ENCODE peak calls at places on chromosome 21, in nine cellular contexts. One of them, this sample, is unnamed.

GRCh38 chr21:26169061-26169610 is 1.4 kb downstream of the APP start:
- DNase-seq in adrenal gland: peak; percentile 52
- DNase-seq in HFF-Myc: no peak
- DNase-seq in GM13977: peak; percentile 79
- DNase-seq in omental fat pad: no peak
- DNase-seq in CD8-positive, alpha-beta T cell: peak; percentile 59
- DNase-seq in heart left ventricle: peak; percentile 39
- DNase-seq in progenitor cell of endocrine pancreas: peak; percentile 14
- DNase-seq in A549: peak; percentile 43
- DNase-seq in this sample: peak; percentile 39

GRCh38 chr21:41742073-41742875 is 24.6 kb downstream of the RIPK4 start:
- DNase-seq in adrenal gland: no peak
- DNase-seq in HFF-Myc: no peak
- DNase-seq in GM13977: no peak
- DNase-seq in omental fat pad: no peak
- DNase-seq in CD8-positive, alpha-beta T cell: no peak
- DNase-seq in heart left ventricle: no peak
- DNase-seq in progenitor cell of endocrine pancreas: no peak
- DNase-seq in A549: no peak
- DNase-seq in this sample: no peak

GRCh38 chr21:41752231-41752681 is 14.6 kb downstream of the RIPK4 start:
- DNase-seq in adrenal gland: no peak
- DNase-seq in HFF-Myc: peak; percentile 97
- DNase-seq in GM13977: no peak
- DNase-seq in omental fat pad: no peak
- DNase-seq in CD8-positive, alpha-beta T cell: no peak
- DNase-seq in heart left ventricle: no peak
- DNase-seq in progenitor cell of endocrine pancreas: no peak
- DNase-seq in A549: no peak
- DNase-seq in this sample: no peak

GRCh38 chr21:39979321-39979720 is 112.1 kb downstream of the PCP4 start:
- DNase-seq in adrenal gland: no peak
- DNase-seq in HFF-Myc: no peak
- DNase-seq in GM13977: no peak
- DNase-seq in omental fat pad: no peak
- DNase-seq in CD8-positive, alpha-beta T cell: no peak
- DNase-seq in heart left ventricle: no peak
- DNase-seq in progenitor cell of endocrine pancreas: no peak
- DNase-seq in A549: no peak
- DNase-seq in this sample: no peak

GRCh38 chr21:28671549-28672195 is 321.0 kb downstream of the LTN1 start:
- DNase-seq in adrenal gland: no peak
- DNase-seq in HFF-Myc: no peak
- DNase-seq in GM13977: no peak
- DNase-seq in omental fat pad: no peak
- DNase-seq in CD8-positive, alpha-beta T cell: no peak
- DNase-seq in heart left ventricle: no peak
- DNase-seq in progenitor cell of endocrine pancreas: no peak
- DNase-seq in A549: no peak
- DNase-seq in this sample: no peak

GRCh38 chr21:14863745-14864210 is 201.0 kb downstream of the NRIP1 start:
- DNase-seq in adrenal gland: peak; percentile 46
- DNase-seq in HFF-Myc: no peak
- DNase-seq in GM13977: no peak
- DNase-seq in omental fat pad: no peak
- DNase-seq in CD8-positive, alpha-beta T cell: no peak
- DNase-seq in heart left ventricle: no peak
- DNase-seq in progenitor cell of endocrine pancreas: no peak
- DNase-seq in A549: no peak
- DNase-seq in this sample: no peak

GRCh38 chr21:45698493-45698947 is 55.0 kb downstream of the PCBP3 start:
- DNase-seq in adrenal gland: peak; percentile 74
- DNase-seq in HFF-Myc: peak; percentile 44
- DNase-seq in GM13977: no peak
- DNase-seq in omental fat pad: peak; percentile 68
- DNase-seq in CD8-positive, alpha-beta T cell: no peak
- DNase-seq in heart left ventricle: peak; percentile 27
- DNase-seq in progenitor cell of endocrine pancreas: no peak
- DNase-seq in A549: no peak
- DNase-seq in this sample: no peak

GRCh38 chr21:25350056-25350455 is 257.2 kb downstream of the MRPL39 start:
- DNase-seq in adrenal gland: peak; percentile 47
- DNase-seq in HFF-Myc: no peak
- DNase-seq in GM13977: no peak
- DNase-seq in omental fat pad: no peak
- DNase-seq in CD8-positive, alpha-beta T cell: no peak
- DNase-seq in heart left ventricle: no peak
- DNase-seq in progenitor cell of endocrine pancreas: no peak
- DNase-seq in A549: no peak
- DNase-seq in this sample: no peak

GRCh38 chr21:28308516-28308915 is 684.2 kb downstream of the LTN1 start:
- DNase-seq in adrenal gland: no peak
- DNase-seq in HFF-Myc: no peak
- DNase-seq in GM13977: no peak
- DNase-seq in omental fat pad: no peak
- DNase-seq in CD8-positive, alpha-beta T cell: no peak
- DNase-seq in heart left ventricle: no peak
- DNase-seq in progenitor cell of endocrine pancreas: no peak
- DNase-seq in A549: no peak
- DNase-seq in this sample: no peak

GRCh38 chr21:34187935-34188334 is 114.6 kb downstream of the MRPS6 start:
- DNase-seq in adrenal gland: no peak
- DNase-seq in HFF-Myc: no peak
- DNase-seq in GM13977: no peak
- DNase-seq in omental fat pad: no peak
- DNase-seq in CD8-positive, alpha-beta T cell: no peak
- DNase-seq in heart left ventricle: peak; percentile 39
- DNase-seq in progenitor cell of endocrine pancreas: no peak
- DNase-seq in A549: no peak
- DNase-seq in this sample: no peak

GRCh38 chr21:27953328-27954045 is 986.6 kb upstream of the ADAMTS5 start:
- DNase-seq in adrenal gland: no peak
- DNase-seq in HFF-Myc: no peak
- DNase-seq in GM13977: no peak
- DNase-seq in omental fat pad: no peak
- DNase-seq in CD8-positive, alpha-beta T cell: no peak
- DNase-seq in heart left ventricle: no peak
- DNase-seq in progenitor cell of endocrine pancreas: no peak
- DNase-seq in A549: no peak
- DNase-seq in this sample: no peak

GRCh38 chr21:32958288-32958992 is 67.3 kb upstream of the OLIG2 start:
- DNase-seq in adrenal gland: no peak
- DNase-seq in HFF-Myc: no peak
- DNase-seq in GM13977: no peak
- DNase-seq in omental fat pad: no peak
- DNase-seq in CD8-positive, alpha-beta T cell: no peak
- DNase-seq in heart left ventricle: no peak
- DNase-seq in progenitor cell of endocrine pancreas: no peak
- DNase-seq in A549: no peak
- DNase-seq in this sample: no peak

GRCh38 chr21:26715878-26716506 is 129.2 kb downstream of the ADAMTS1 start:
- DNase-seq in adrenal gland: peak; percentile 53
- DNase-seq in HFF-Myc: peak; percentile 16
- DNase-seq in GM13977: peak; percentile 25
- DNase-seq in omental fat pad: no peak
- DNase-seq in CD8-positive, alpha-beta T cell: no peak
- DNase-seq in heart left ventricle: peak; percentile 41
- DNase-seq in progenitor cell of endocrine pancreas: peak; percentile 30
- DNase-seq in A549: peak; percentile 10
- DNase-seq in this sample: no peak

GRCh38 chr21:41816583-41817165 is 49.8 kb upstream of the RIPK4 start:
- DNase-seq in adrenal gland: peak; percentile 74
- DNase-seq in HFF-Myc: peak; percentile 7
- DNase-seq in GM13977: peak; percentile 91
- DNase-seq in omental fat pad: no peak
- DNase-seq in CD8-positive, alpha-beta T cell: peak; percentile 75
- DNase-seq in heart left ventricle: peak; percentile 51
- DNase-seq in progenitor cell of endocrine pancreas: peak; percentile 58
- DNase-seq in A549: peak; percentile 19
- DNase-seq in this sample: peak; percentile 53

GRCh38 chr21:45972716-45973474 is 8.7 kb upstream of the COL6A1 start:
- DNase-seq in adrenal gland: peak; percentile 37
- DNase-seq in HFF-Myc: peak; percentile 96
- DNase-seq in GM13977: no peak
- DNase-seq in omental fat pad: no peak
- DNase-seq in CD8-positive, alpha-beta T cell: no peak
- DNase-seq in heart left ventricle: peak; percentile 92
- DNase-seq in progenitor cell of endocrine pancreas: no peak
- DNase-seq in A549: no peak
- DNase-seq in this sample: no peak

DNA sequence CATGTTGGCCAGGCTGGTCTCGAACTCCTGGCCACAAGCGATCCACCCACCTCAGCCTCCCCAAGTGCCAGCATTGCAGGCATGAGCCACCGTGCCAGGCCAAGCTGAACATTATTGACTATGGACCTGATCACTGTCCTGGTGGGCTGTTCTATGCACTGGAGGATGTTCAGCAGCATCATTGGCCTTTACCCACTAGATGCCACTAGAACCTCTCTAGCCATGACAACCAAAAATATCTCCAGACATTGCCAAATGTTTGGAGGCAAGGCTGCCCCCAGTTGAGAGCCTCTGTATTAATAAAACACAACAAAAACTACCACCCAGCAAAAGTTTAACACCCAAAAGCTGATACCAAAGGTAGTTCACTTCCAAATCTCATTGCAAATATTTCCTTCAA is 110.8 kb upstream of the SOD1 start:
- DNase-seq in adrenal gland: no peak
- DNase-seq in HFF-Myc: no peak
- DNase-seq in GM13977: no peak
- DNase-seq in omental fat pad: no peak
- DNase-seq in CD8-positive, alpha-beta T cell: no peak
- DNase-seq in heart left ventricle: no peak
- DNase-seq in progenitor cell of endocrine pancreas: no peak
- DNase-seq in A549: no peak
- DNase-seq in this sample: no peak
- TF ChIP-seq CTCF in adrenal gland: no peak
- TF ChIP-seq CTCF in HFF-Myc: no peak
- TF ChIP-seq CTCF in GM13977: no peak
- TF ChIP-seq CTCF in omental fat pad: no peak
- TF ChIP-seq CTCF in CD8-positive, alpha-beta T cell: no peak
- TF ChIP-seq CTCF in heart left ventricle: no peak
- TF ChIP-seq CTCF in progenitor cell of endocrine pancreas: no peak
- TF ChIP-seq CTCF in A549: no peak
- TF ChIP-seq CTCF in this sample: no peak

GRCh38 chr21:35237287-35237686 is 188.2 kb upstream of the RUNX1 start:
- DNase-seq in adrenal gland: no peak
- DNase-seq in HFF-Myc: no peak
- DNase-seq in GM13977: no peak
- DNase-seq in omental fat pad: no peak
- DNase-seq in CD8-positive, alpha-beta T cell: no peak
- DNase-seq in heart left ventricle: no peak
- DNase-seq in progenitor cell of endocrine pancreas: no peak
- DNase-seq in A549: no peak
- DNase-seq in this sample: no peak

GRCh38 chr21:35238119-35238518 is 189.0 kb upstream of the RUNX1 start:
- DNase-seq in adrenal gland: no peak
- DNase-seq in HFF-Myc: no peak
- DNase-seq in GM13977: no peak
- DNase-seq in omental fat pad: no peak
- DNase-seq in CD8-positive, alpha-beta T cell: no peak
- DNase-seq in heart left ventricle: no peak
- DNase-seq in progenitor cell of endocrine pancreas: no peak
- DNase-seq in A549: no peak
- DNase-seq in this sample: no peak

GRCh38 chr21:35244514-35244913 is 195.4 kb upstream of the RUNX1 start:
- DNase-seq in adrenal gland: peak; percentile 69
- DNase-seq in HFF-Myc: no peak
- DNase-seq in GM13977: no peak
- DNase-seq in omental fat pad: no peak
- DNase-seq in CD8-positive, alpha-beta T cell: no peak
- DNase-seq in heart left ventricle: no peak
- DNase-seq in progenitor cell of endocrine pancreas: no peak
- DNase-seq in A549: no peak
- DNase-seq in this sample: no peak

GRCh38 chr21:35239811-35240219 is 190.7 kb upstream of the RUNX1 start:
- DNase-seq in adrenal gland: no peak
- DNase-seq in HFF-Myc: no peak
- DNase-seq in GM13977: no peak
- DNase-seq in omental fat pad: no peak
- DNase-seq in CD8-positive, alpha-beta T cell: no peak
- DNase-seq in heart left ventricle: no peak
- DNase-seq in progenitor cell of endocrine pancreas: no peak
- DNase-seq in A549: no peak
- DNase-seq in this sample: no peak

GRCh38 chr21:35243171-35243570 is 194.1 kb upstream of the RUNX1 start:
- DNase-seq in adrenal gland: no peak
- DNase-seq in HFF-Myc: no peak
- DNase-seq in GM13977: no peak
- DNase-seq in omental fat pad: no peak
- DNase-seq in CD8-positive, alpha-beta T cell: no peak
- DNase-seq in heart left ventricle: no peak
- DNase-seq in progenitor cell of endocrine pancreas: no peak
- DNase-seq in A549: no peak
- DNase-seq in this sample: no peak
- TF ChIP-seq CTCF in adrenal gland: no peak
- TF ChIP-seq CTCF in HFF-Myc: no peak
- TF ChIP-seq CTCF in GM13977: no peak
- TF ChIP-seq CTCF in omental fat pad: no peak
- TF ChIP-seq CTCF in CD8-positive, alpha-beta T cell: no peak
- TF ChIP-seq CTCF in heart left ventricle: no peak
- TF ChIP-seq CTCF in progenitor cell of endocrine pancreas: no peak
- TF ChIP-seq CTCF in A549: no peak
- TF ChIP-seq CTCF in this sample: no peak

DNA sequence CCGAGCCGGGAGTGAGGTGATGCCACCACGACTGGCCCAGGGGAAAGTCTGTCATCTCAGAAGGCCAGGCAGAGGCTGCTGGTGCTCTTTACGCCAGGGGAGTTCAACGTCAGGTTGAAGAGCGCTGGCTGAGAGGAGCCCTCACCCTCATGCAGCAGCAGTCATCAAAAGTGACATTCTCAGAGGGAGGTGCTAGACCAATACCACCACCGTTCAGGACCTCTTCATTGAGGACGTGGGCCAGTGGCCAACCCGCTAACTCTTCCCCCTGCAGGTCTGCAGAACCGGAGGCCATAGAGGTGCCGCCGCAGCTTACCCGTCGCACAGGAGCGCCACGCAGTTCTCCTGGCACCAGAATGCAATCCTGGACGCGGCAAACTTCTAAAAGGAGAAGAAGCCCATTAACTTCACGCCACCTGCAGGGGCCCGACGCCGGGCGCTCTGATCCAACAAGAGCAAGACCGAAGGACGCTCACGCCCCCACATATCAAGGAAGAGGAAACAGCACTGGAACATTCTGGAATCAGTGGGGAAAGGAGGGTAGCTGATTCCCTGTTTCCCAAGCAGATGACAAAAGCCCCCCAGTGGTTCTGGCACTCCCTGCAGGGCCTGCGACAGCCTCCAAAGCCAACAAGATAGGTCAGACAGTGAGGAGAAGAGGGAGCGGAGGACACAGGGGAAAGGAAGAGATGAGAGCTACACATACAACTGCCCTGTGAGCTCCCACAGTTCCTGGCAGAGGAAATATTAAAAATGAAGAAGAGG is 24.9 kb downstream of the WDR4 start:
- DNase-seq in adrenal gland: no peak
- DNase-seq in HFF-Myc: no peak
- DNase-seq in GM13977: no peak
- DNase-seq in omental fat pad: no peak
- DNase-seq in CD8-positive, alpha-beta T cell: no peak
- DNase-seq in heart left ventricle: no peak
- DNase-seq in progenitor cell of endocrine pancreas: no peak
- DNase-seq in A549: no peak
- DNase-seq in this sample: no peak
- TF ChIP-seq CTCF in adrenal gland: no peak
- TF ChIP-seq CTCF in HFF-Myc: no peak
- TF ChIP-seq CTCF in GM13977: no peak
- TF ChIP-seq CTCF in omental fat pad: no peak
- TF ChIP-seq CTCF in CD8-positive, alpha-beta T cell: no peak
- TF ChIP-seq CTCF in heart left ventricle: no peak
- TF ChIP-seq CTCF in progenitor cell of endocrine pancreas: no peak
- TF ChIP-seq CTCF in A549: no peak
- TF ChIP-seq CTCF in this sample: no peak

GRCh38 chr21:44299458-44300261 is at the start of gene PFKL:
- DNase-seq in adrenal gland: peak; percentile 70
- DNase-seq in HFF-Myc: no peak
- DNase-seq in GM13977: peak; percentile 97
- DNase-seq in omental fat pad: no peak
- DNase-seq in CD8-positive, alpha-beta T cell: peak; percentile 74
- DNase-seq in heart left ventricle: peak; percentile 75
- DNase-seq in progenitor cell of endocrine pancreas: peak; percentile 48
- DNase-seq in A549: peak; percentile 71
- DNase-seq in this sample: peak; percentile 80
- TF ChIP-seq CTCF in adrenal gland: no peak
- TF ChIP-seq CTCF in HFF-Myc: no peak
- TF ChIP-seq CTCF in GM13977: no peak
- TF ChIP-seq CTCF in omental fat pad: no peak
- TF ChIP-seq CTCF in CD8-positive, alpha-beta T cell: no peak
- TF ChIP-seq CTCF in heart left ventricle: no peak
- TF ChIP-seq CTCF in progenitor cell of endocrine pancreas: no peak
- TF ChIP-seq CTCF in A549: no peak
- TF ChIP-seq CTCF in this sample: no peak